ENCODE peak calls at places on chromosome 16, in ten cellular contexts. M is IMR-90, B is fibroblast of lung, C is retinal pigment epithelial cell, K is H7, E is cardiac fibroblast, Y is uterus, T is fibroblast of mammary gland, D is NB4, I is ovary. S is an unnamed sample.

GRCh38 chr16:83475108-83475507 is 332.7 kb upstream of the HSBP1 start:
- DNase-seq in B (no peak), E (no peak), T (no peak), I (no peak), K (no peak), M (peak), D (peak), Y (no peak), C (no peak), S (no peak)

GRCh38 chr16:68995011-68995504 is 110.4 kb upstream of the HAS3 start:
- DNase-seq in M (peak), T (peak), K (peak), Y (no peak), B (peak), I (no peak), E (peak), C (no peak), D (peak), S (no peak)

GRCh38 chr16:69924777-69925191 is 26.4 kb upstream of the CLEC18A start:
- DNase-seq in I (peak), T (peak), B (peak), D (no peak), C (no peak), M (peak), E (peak), K (peak), Y (peak), S (peak)

GRCh38 chr16:3495166-3495565 is at the start of gene C16orf90:
- DNase-seq in C (no peak), K (no peak), T (no peak), D (no peak), Y (no peak), B (no peak), I (no peak), M (no peak), E (no peak), S (no peak)

GRCh38 chr16:19589771-19590302 is 34.3 kb downstream of the VPS35L start:
- DNase-seq in C (no peak), E (peak), B (peak), D (no peak), T (peak), Y (no peak), M (peak), K (no peak), I (peak), S (no peak)

GRCh38 chr16:49899991-49900690 is 44.2 kb upstream of the ZNF423 start:
- DNase-seq in I (no peak), C (no peak), K (no peak), E (no peak), M (no peak), B (no peak), D (no peak), Y (no peak), T (no peak), S (no peak)

GRCh38 chr16:3752984-3753383 is 35.7 kb upstream of the TRAP1 start:
- DNase-seq in M (no peak), E (no peak), T (no peak), C (peak), D (no peak), B (peak), K (no peak), Y (no peak), I (no peak), S (no peak)

GRCh38 chr16:48865511-48865910 is 255.5 kb upstream of the N4BP1 start:
- DNase-seq in K (no peak), D (no peak), M (no peak), Y (no peak), C (no peak), I (no peak), B (no peak), E (no peak), T (no peak), S (no peak)

GRCh38 chr16:88533381-88533831 is 36.8 kb upstream of the ZC3H18 start:
- DNase-seq in M (peak), B (peak), D (no peak), K (no peak), Y (no peak), E (peak), I (peak), T (peak), C (no peak), S (peak)

GRCh38 chr16:2237076-2237551 is 870 bp downstream of the DNASE1L2 start:
- DNase-seq in C (no peak), M (no peak), I (no peak), B (no peak), Y (no peak), D (no peak), K (peak), T (no peak), E (no peak), S (no peak)
- H3K4me3 ChIP-seq in C (peak), M (peak), I (no peak), B (no peak), Y (no peak), D (no peak), K (peak), T (no peak), E (no peak), S (no peak)

DNA sequence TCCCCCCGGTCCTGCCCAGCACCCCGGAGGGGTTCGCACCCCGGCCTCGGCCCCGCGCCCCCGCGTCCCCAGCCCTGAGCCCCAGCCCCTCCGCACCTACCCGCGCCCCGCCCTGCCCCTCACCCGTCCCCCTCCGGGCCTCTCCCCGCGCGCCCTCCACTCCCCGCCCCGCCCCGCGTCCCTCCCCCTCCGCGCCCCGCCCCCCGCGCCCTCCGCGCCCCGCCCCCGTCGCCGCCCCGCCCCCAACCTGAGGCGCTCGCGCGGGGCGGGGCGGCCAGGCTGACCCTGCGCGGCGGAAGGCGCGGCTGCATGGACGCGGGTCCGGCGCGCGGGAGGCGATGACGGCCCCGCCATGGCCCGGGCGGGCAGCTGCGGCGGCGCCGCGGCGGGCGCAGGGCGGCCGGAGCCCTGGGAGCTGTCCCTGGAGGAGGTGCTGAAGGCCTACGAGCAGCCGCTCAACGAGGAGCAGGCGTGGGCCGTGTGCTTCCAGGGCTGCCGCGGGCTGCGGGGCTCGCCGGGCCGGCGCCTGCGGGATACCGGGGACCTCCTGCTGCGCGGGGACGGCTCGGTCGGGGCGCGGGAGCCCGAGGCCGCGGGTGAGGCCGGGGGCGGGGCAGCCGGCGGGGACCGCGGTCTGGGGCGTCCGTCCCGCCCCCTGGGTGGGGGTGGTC is at the start of gene SPIRE2:
- DNase-seq in C (no peak), E (peak), D (peak), K (peak), I (peak), Y (peak), T (peak), M (peak), B (peak), S (peak)
- H3K4me3 ChIP-seq in C (peak), E (peak), D (peak), K (peak), I (peak), Y (peak), T (peak), M (peak), B (peak), S (peak)

DNA sequence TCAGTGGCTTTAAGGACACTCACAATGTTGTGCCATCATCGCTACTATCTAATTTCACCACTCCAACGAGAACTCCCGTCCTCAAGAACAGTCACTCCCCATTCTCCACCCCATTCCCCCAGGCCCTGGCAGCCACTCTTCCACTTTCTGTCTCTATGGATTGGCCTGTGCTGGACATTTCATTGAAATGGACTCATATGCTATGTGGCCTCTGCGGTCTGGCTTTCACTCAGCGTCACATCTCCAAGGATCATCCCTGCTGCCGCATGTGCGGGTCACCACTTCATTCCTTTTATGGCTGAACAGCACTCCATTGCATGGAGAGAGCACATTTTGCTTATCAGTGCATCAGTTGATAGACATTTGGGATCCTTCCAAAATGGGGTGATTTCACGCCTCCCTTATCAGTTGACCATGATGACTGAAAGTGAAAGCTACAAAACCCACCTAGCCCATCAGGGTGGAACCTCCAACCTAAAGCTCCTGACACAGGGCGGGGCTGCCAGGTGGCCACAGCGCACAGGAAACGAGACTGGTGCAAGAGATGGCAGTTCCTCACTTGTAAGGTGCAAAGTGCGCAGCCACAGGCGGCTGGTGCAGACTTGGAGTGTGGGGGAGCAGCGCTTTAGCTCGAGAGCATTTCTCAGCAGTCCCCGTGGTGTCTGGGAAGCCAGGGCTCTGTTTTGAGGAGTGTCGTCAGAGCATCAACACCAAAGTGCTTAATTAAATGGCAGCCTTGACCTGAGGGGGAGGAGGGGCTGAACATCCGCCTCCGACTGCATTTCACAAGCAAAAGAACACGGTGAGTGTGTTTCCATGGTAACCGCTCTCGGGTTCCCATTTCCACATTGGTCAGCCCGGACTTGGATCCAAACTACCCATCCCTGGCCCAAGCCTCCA is 23.8 kb downstream of the COTL1 start:
- DNase-seq in Y (no peak), C (no peak), D (peak), I (peak), M (no peak), E (peak), K (peak), T (peak), B (peak), S (peak)
- H3K4me3 ChIP-seq in Y (no peak), C (no peak), D (peak), I (no peak), M (no peak), E (no peak), K (no peak), T (no peak), B (no peak), S (no peak)

GRCh38 chr16:57643166-57643813 is 14.9 kb downstream of the ADGRG1 start:
- DNase-seq in C (no peak), M (peak), K (no peak), I (no peak), T (peak), B (peak), Y (no peak), E (peak), D (no peak), S (no peak)
- H3K4me3 ChIP-seq in C (no peak), M (no peak), K (no peak), I (no peak), T (no peak), B (no peak), Y (no peak), E (no peak), D (no peak), S (no peak)

DNA sequence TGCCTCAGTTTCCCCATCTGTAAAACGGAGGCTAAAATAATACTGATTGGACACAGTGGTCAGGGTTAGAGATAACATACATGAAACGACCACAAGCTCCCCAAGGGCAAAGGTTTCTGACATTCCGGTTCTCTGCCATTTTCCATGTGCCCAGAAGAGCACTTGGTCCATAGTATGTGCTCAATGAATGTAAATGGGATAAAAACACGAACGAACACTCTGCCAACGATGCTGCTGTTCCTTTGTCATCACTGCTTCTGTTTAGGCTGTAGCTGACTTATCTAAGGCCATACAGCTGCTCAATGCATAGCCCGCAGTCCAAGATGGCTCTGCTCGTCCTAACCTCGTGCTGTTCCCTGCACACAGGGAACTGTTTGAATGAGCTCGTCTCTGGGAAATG is 102.0 kb downstream of the RMI2 start:
- DNase-seq in C (no peak), I (no peak), B (no peak), K (no peak), T (no peak), D (no peak), E (no peak), Y (no peak), M (no peak), S (no peak)
- H3K4me3 ChIP-seq in C (no peak), I (no peak), B (no peak), K (no peak), T (no peak), D (no peak), E (no peak), Y (no peak), M (no peak), S (no peak)

GRCh38 chr16:73065617-73066313 is 17.8 kb upstream of the ZFHX3 start:
- DNase-seq in T (no peak), B (peak), E (peak), M (no peak), Y (no peak), K (peak), D (no peak), C (no peak), I (no peak), S (peak)

GRCh38 chr16:73066321-73066926 is 18.5 kb upstream of the ZFHX3 start:
- DNase-seq in B (no peak), I (no peak), M (no peak), D (no peak), T (no peak), Y (no peak), E (no peak), K (peak), C (no peak), S (no peak)

GRCh38 chr16:73063854-73064226 is 15.9 kb upstream of the ZFHX3 start:
- DNase-seq in I (no peak), C (no peak), T (no peak), E (no peak), M (no peak), D (no peak), Y (no peak), K (no peak), B (no peak), S (no peak)

GRCh38 chr16:73064227-73064995 is 16.5 kb upstream of the ZFHX3 start:
- DNase-seq in T (peak), M (peak), B (peak), C (no peak), E (peak), D (peak), K (peak), Y (no peak), I (no peak), S (peak)

DNA sequence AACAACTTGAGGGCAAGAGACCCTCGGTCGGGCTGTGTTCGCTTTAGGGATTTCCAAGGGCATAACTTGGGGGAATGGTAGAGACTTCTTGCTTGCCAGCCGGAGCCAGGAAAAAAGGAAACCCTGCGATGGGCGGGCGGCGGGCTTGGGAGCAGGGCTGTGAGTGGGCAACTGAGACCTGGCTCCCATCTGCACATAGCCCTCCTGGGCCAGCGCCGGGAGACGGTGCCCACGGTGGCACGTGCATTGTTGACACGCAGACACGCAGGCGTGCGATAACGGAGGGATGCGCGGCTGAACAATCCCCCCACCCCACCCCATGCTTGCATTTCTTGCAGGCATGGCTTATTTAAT is 17.0 kb upstream of the ZFHX3 start:
- DNase-seq in M (no peak), T (no peak), K (no peak), I (no peak), C (no peak), E (no peak), B (no peak), Y (no peak), D (no peak), S (peak)
- H3K4me3 ChIP-seq in M (peak), T (peak), K (no peak), I (no peak), C (peak), E (peak), B (peak), Y (no peak), D (no peak), S (peak)

GRCh38 chr16:67672306-67672705 is 5.7 kb downstream of the C16orf86 start:
- DNase-seq in K (peak), I (no peak), C (no peak), E (no peak), D (no peak), M (no peak), Y (no peak), T (no peak), B (no peak), S (no peak)
- H3K4me3 ChIP-seq in K (no peak), I (no peak), C (no peak), E (no peak), D (no peak), M (no peak), Y (no peak), T (no peak), B (no peak), S (no peak)

GRCh38 chr16:14003119-14003570 is 68.0 kb upstream of the MRTFB start:
- DNase-seq in T (peak), I (peak), D (peak), B (peak), C (no peak), K (peak), Y (peak), E (peak), M (peak), S (peak)
- H3K4me3 ChIP-seq in T (peak), I (peak), D (no peak), B (peak), C (peak), K (peak), Y (peak), E (peak), M (peak), S (peak)

GRCh38 chr16:15644306-15644961 is 1.5 kb upstream of the MARF1 start:
- DNase-seq in D (no peak), E (no peak), Y (no peak), C (no peak), K (no peak), M (no peak), T (peak), I (no peak), B (peak), S (no peak)
- H3K4me3 ChIP-seq in D (no peak), E (no peak), Y (no peak), C (peak), K (no peak), M (no peak), T (no peak), I (no peak), B (peak), S (no peak)